ENCODE peak calls at places on chromosome 3, in ten cellular contexts. I, T, F, L, O, Y, P, Z, M and C are unnamed samples.

GRCh38 chr3:172904817-172905479 is 154.4 kb downstream of the ECT2 start:
- DNase-seq in I (no peak), T (peak), F (no peak), L (no peak), O (no peak), Y (no peak), P (no peak), Z (no peak), M (no peak), C (no peak)

GRCh38 chr3:169764164-169764452 is 752 bp downstream of the TERC start:
- DNase-seq in I (peak), T (no peak), F (no peak), L (no peak), O (no peak), Y (no peak), P (peak), Z (no peak), M (no peak), C (no peak)

GRCh38 chr3:151732861-151733260 is 866 bp upstream of the AADACL2 start:
- DNase-seq in I (no peak), T (no peak), F (no peak), L (no peak), O (no peak), Y (no peak), P (no peak), Z (no peak), M (no peak), C (no peak)

GRCh38 chr3:47715928-47716327 is 65.8 kb downstream of the SMARCC1 start:
- DNase-seq in I (peak), T (no peak), F (no peak), L (no peak), O (no peak), Y (no peak), P (peak), Z (no peak), M (no peak), C (no peak)

GRCh38 chr3:189824629-189825312 is 193.6 kb downstream of the TP63 start:
- DNase-seq in I (peak), T (no peak), F (peak), L (peak), O (no peak), Y (peak), P (peak), Z (no peak), M (no peak), C (no peak)

GRCh38 chr3:45657853-45658252 is 31.3 kb upstream of the SACM1L start:
- DNase-seq in I (no peak), T (no peak), F (no peak), L (no peak), O (no peak), Y (no peak), P (no peak), Z (no peak), M (no peak), C (no peak)

GRCh38 chr3:16437640-16438039 is 75.9 kb downstream of the RFTN1 start:
- DNase-seq in I (no peak), T (no peak), F (no peak), L (no peak), O (no peak), Y (no peak), P (no peak), Z (no peak), M (no peak), C (no peak)

GRCh38 chr3:45218578-45219390 is 7.3 kb downstream of the TMEM158 start:
- DNase-seq in I (peak), T (no peak), F (no peak), L (peak), O (no peak), Y (no peak), P (peak), Z (no peak), M (no peak), C (no peak)

GRCh38 chr3:161222662-161223061 is 1.6 kb downstream of the NMD3 start:
- DNase-seq in I (peak), T (no peak), F (no peak), L (no peak), O (no peak), Y (no peak), P (peak), Z (no peak), M (no peak), C (no peak)

GRCh38 chr3:179546814-179547241 is 15.9 kb upstream of the ACTL6A start:
- DNase-seq in I (no peak), T (peak), F (no peak), L (no peak), O (no peak), Y (no peak), P (no peak), Z (no peak), M (no peak), C (no peak)

GRCh38 chr3:125048282-125048681 is 7.5 kb downstream of the HEG1 start:
- DNase-seq in I (no peak), T (no peak), F (no peak), L (no peak), O (no peak), Y (no peak), P (no peak), Z (no peak), M (no peak), C (no peak)

GRCh38 chr3:188581365-188581764 is 427.4 kb downstream of the LPP start:
- DNase-seq in I (no peak), T (no peak), F (no peak), L (no peak), O (no peak), Y (no peak), P (no peak), Z (no peak), M (no peak), C (no peak)

DNA sequence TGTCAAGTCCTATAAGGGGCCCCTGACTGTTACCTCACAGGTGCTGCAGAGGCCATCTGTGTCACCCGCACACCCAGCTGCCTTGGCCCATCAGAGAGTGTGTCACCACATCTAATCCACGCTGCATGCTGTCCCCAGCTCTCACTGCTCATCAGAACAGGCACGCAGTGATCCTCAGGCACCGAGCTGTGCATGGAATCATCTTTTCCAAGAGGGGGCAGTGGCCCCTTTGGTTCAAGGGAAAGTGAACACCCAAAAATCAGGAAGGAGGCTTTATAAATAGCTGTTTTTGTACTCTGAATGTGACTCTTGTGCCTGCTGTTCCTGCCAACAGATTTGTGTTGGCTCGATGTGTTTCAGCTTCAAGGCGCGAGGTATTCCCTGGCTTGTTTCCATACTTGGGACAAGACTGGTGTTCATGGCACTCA is 110.3 kb upstream of the ETV5 start:
- DNase-seq in I (no peak), T (no peak), F (no peak), L (no peak), O (no peak), Y (no peak), P (no peak), Z (no peak), M (no peak), C (no peak)
- TF ChIP-seq CTCF in I (no peak), T (peak), F (no peak), L (no peak), O (no peak), Y (no peak), P (no peak), Z (no peak), M (no peak), C (no peak)

GRCh38 chr3:64111872-64112271 is 88.6 kb upstream of the PSMD6 start:
- DNase-seq in I (no peak), T (no peak), F (no peak), L (no peak), O (no peak), Y (no peak), P (no peak), Z (no peak), M (no peak), C (no peak)
- TF ChIP-seq CTCF in I (no peak), T (peak), F (no peak), L (no peak), O (no peak), Y (no peak), P (no peak), Z (no peak), M (no peak), C (no peak)

DNA sequence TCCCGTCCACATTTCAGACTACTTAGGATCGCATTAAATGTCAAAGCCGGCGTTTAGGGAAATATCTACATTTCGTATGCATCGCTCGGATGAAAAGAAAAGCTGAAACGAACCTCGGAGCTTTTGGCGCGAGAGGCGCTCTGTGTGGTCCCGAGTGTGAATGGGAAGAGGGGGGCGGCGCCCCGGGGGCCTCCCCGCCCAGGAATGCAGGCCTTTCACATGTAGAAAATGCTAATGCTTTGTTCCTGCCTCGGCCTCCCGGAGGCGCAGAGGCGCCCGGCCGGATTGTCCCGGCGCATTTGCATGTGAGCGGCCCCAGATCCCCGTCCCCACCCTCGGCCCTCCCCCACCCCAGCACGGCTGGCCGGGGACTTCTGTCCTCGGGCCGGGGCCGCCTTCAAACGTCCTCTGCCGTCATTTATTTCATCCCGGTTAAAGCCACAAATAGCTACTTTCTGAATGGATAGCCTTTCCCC is 37.0 kb upstream of the TRIM71 start:
- DNase-seq in I (peak), T (peak), F (no peak), L (peak), O (peak), Y (no peak), P (peak), Z (peak), M (peak), C (peak)
- TF ChIP-seq CTCF in I (no peak), T (peak), F (peak), L (no peak), O (no peak), Y (peak), P (no peak), Z (no peak), M (no peak), C (no peak)

DNA sequence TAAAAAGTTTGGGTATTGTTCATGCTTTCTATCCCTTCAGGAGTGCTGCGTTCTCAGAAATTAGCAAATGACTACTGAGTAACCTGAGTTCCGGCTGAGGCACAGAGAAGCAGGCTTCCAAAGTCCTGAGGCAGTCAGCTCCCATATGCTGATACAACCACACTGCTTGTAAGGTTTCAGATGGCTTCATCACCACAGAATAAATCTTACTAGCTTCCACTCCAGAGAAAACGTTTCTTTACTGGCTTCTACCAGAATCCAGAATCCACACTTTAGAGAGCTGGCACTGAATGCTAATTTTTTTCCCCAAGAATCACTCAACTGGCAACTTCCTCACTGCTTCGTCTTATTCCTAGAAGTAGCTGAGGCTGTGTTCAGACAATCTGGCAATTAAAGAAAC is 21.4 kb downstream of the TAMM41 start:
- DNase-seq in I (no peak), T (no peak), F (no peak), L (no peak), O (no peak), Y (no peak), P (no peak), Z (no peak), M (no peak), C (no peak)
- TF ChIP-seq CTCF in I (no peak), T (no peak), F (no peak), L (no peak), O (no peak), Y (no peak), P (no peak), Z (no peak), M (no peak), C (no peak)

DNA sequence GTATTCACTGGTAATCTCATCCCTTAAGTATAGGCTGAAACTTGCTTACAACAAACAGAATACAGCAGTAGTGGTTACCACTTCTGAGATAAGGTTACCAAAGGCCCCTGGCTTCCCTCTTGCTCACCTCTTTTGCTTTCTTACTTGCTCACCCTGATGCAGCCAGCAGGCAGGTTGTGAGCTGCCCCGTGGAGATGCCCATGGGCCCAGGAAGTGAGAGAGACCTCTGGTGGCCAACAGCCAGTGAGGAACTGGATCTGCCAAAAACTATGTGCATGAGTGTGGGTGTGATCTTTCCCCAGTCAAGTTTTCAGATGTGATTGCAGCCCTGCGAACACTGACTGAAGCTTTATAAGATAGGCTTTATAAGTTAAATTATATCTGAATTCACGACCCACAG is 48.7 kb downstream of the NMNAT3 start:
- DNase-seq in I (peak), T (peak), F (no peak), L (peak), O (no peak), Y (no peak), P (peak), Z (no peak), M (peak), C (no peak)
- TF ChIP-seq CTCF in I (peak), T (peak), F (peak), L (no peak), O (no peak), Y (peak), P (peak), Z (no peak), M (no peak), C (no peak)

DNA sequence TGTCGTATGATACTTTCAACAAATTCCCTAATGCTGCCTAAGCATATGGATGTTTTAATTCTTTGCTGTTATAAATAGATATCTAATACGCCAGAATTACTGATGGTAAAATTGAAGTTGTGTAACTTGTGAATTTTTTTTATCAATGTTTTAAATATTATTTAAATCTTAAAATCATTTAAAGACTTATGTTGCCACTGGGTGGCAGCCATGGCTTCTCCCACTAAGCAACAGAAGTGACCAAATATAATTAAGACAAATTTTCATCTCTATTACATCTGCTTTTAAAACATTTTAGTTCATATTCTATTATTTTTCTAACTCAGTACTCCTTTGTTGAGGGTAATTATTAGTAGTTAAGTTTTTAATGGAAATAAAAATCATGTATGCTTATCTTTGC is 8.1 kb upstream of the IL20RB start:
- DNase-seq in I (peak), T (no peak), F (no peak), L (no peak), O (no peak), Y (no peak), P (peak), Z (no peak), M (no peak), C (no peak)
- TF ChIP-seq CTCF in I (peak), T (peak), F (peak), L (peak), O (no peak), Y (no peak), P (peak), Z (no peak), M (no peak), C (peak)

GRCh38 chr3:119637679-119638525 is 22.5 kb downstream of the POPDC2 start:
- DNase-seq in I (peak), T (no peak), F (peak), L (peak), O (no peak), Y (peak), P (peak), Z (no peak), M (no peak), C (no peak)

GRCh38 chr3:119636194-119636593 is 24.2 kb downstream of the POPDC2 start:
- DNase-seq in I (peak), T (no peak), F (no peak), L (peak), O (no peak), Y (no peak), P (peak), Z (no peak), M (no peak), C (no peak)

GRCh38 chr3:119632829-119633228 is 27.6 kb downstream of the POPDC2 start:
- DNase-seq in I (no peak), T (no peak), F (no peak), L (no peak), O (no peak), Y (no peak), P (no peak), Z (no peak), M (no peak), C (no peak)

GRCh38 chr3:119636891-119637611 is 23.3 kb downstream of the POPDC2 start:
- DNase-seq in I (no peak), T (no peak), F (no peak), L (no peak), O (no peak), Y (no peak), P (no peak), Z (no peak), M (no peak), C (no peak)

GRCh38 chr3:119635719-119636118 is 24.7 kb downstream of the POPDC2 start:
- DNase-seq in I (no peak), T (no peak), F (no peak), L (no peak), O (no peak), Y (no peak), P (no peak), Z (no peak), M (no peak), C (no peak)
- TF ChIP-seq CTCF in I (no peak), T (peak), F (no peak), L (no peak), O (no peak), Y (no peak), P (no peak), Z (no peak), M (no peak), C (no peak)

DNA sequence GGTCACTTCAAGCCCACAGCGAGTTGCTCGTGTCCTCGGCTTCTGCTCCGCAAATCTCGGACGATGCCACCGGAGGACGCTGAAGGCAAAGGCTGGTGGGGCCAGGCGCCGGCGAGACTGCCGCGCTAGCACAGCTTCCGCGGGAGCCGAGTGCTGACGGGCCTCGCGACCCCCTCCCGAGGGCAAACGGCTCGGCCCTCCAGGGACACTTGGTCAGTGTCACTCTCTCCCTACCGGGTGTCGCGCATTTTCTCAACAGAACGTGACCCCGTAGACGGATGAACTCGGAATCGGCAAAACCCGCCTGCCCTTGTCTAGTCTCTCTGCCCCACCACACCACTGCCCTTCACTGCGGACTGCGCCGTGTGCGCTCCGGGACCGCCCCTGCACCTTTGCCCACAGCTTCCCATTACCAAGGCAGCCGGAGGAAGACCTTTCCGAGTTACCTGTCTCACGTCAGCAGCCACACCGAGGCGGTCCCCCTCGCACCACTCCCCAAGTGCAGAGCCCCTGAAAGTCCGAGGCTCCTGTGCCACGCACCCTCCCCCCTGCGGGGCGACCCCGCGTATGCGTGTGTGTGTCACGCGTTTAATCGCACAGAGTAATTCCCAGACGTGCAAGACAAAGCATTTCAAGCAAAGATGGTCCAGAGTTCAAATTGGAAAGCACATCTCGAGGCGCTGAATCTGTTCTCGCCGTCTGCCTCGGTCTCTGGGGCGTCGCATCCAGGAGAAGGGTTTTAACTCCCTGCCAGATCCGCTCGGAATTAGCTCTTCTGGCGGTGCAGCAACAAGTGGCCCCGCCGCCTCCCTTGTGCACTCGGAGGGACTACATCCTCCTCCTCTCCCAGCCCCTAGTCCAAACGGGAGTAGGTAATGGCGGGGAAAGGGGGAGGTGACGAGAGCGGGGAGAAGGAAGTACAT is 245.0 kb upstream of the TOPAZ1 start:
- DNase-seq in I (peak), T (peak), F (no peak), L (peak), O (peak), Y (no peak), P (peak), Z (no peak), M (peak), C (peak)
- TF ChIP-seq CTCF in I (peak), T (peak), F (peak), L (peak), O (no peak), Y (peak), P (no peak), Z (no peak), M (no peak), C (no peak)

GRCh38 chr3:53200501-53201189 is 39.6 kb downstream of the PRKCD start:
- DNase-seq in I (no peak), T (no peak), F (no peak), L (no peak), O (no peak), Y (no peak), P (no peak), Z (no peak), M (no peak), C (no peak)

GRCh38 chr3:53198996-53199395 is 38.0 kb downstream of the PRKCD start:
- DNase-seq in I (no peak), T (no peak), F (no peak), L (no peak), O (no peak), Y (no peak), P (no peak), Z (no peak), M (no peak), C (no peak)

GRCh38 chr3:53198256-53198977 is 37.4 kb downstream of the PRKCD start:
- DNase-seq in I (no peak), T (peak), F (no peak), L (no peak), O (peak), Y (no peak), P (no peak), Z (no peak), M (no peak), C (no peak)

GRCh38 chr3:53201190-53201504 is 40.1 kb downstream of the PRKCD start:
- DNase-seq in I (no peak), T (no peak), F (no peak), L (no peak), O (no peak), Y (no peak), P (no peak), Z (no peak), M (no peak), C (no peak)

GRCh38 chr3:53199834-53200233 is 38.8 kb downstream of the PRKCD start:
- DNase-seq in I (no peak), T (no peak), F (no peak), L (no peak), O (no peak), Y (no peak), P (no peak), Z (no peak), M (no peak), C (no peak)
- TF ChIP-seq CTCF in I (peak), T (no peak), F (no peak), L (no peak), O (no peak), Y (no peak), P (peak), Z (no peak), M (no peak), C (no peak)

DNA sequence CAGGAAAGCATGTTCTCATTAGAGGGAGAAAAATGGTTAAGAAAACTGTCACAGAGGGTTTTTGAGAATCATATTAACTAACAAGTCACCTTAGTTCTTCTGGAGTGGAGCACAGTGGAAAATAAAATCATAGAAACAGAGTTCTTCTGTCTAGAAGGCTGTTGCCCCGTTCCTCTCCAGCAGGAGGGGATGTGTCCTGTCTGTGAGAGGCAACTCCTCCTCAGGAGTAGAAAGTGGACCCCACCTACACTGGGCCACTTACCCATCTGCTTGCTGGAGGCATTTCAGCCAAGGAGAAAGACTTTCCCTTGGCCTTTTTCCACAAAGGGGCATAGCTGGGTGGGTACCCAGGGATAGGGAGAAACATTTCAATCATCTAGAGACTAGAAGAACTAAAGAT is 106.6 kb downstream of the SSR3 start:
- DNase-seq in I (peak), T (peak), F (no peak), L (peak), O (peak), Y (no peak), P (peak), Z (no peak), M (peak), C (no peak)
- TF ChIP-seq CTCF in I (peak), T (peak), F (peak), L (no peak), O (peak), Y (peak), P (peak), Z (no peak), M (peak), C (peak)